ENCODE peak calls at places on chromosomes 6 and 20, in nine cellular contexts. P is heart left ventricle, L is psoas muscle, Q is HCT116, F is left lung, O is IMR-90, V is body of pancreas, Y is upper lobe of right lung, X is aorta. R is an unnamed sample.

GRCh38 chr6:43708857-43709653 is 21.5 kb upstream of the MRPS18A start:
- ATAC-seq in Y (peak; percentile 86), F (peak; percentile 85), O (peak; percentile 63), P (peak; percentile 79), L (peak; percentile 63), Q (no peak), V (no peak), X (peak; percentile 27), R (peak; percentile 80)

GRCh38 chr20:64184795-64185194 is 20.5 kb downstream of the MYT1 start:
- ATAC-seq in V (no peak), O (no peak), F (no peak), L (no peak), Q (no peak), Y (no peak), P (no peak), X (no peak), R (no peak)

GRCh38 chr6:7991536-7991935 is 72.7 kb downstream of the BLOC1S5 start:
- ATAC-seq in F (no peak), V (no peak), P (no peak), Y (no peak), X (no peak), O (no peak), L (no peak), Q (peak; percentile 42), R (no peak)

GRCh38 chr6:38262041-38262440 is 377.7 kb downstream of the BTBD9 start:
- ATAC-seq in L (peak; percentile 93), P (peak; percentile 95), Q (peak; percentile 47), F (peak; percentile 77), O (peak; percentile 93), V (no peak), X (no peak), Y (peak; percentile 37), R (no peak)

GRCh38 chr20:9172908-9173307 is 104.0 kb downstream of the PLCB4 start:
- ATAC-seq in Y (no peak), L (no peak), Q (no peak), X (no peak), O (no peak), P (peak; percentile 64), F (no peak), V (no peak), R (no peak)

GRCh38 chr6:151260191-151260590 is 20.4 kb downstream of the AKAP12 start:
- ATAC-seq in Q (peak; percentile 19), V (no peak), Y (no peak), L (no peak), F (no peak), O (no peak), X (peak; percentile 30), P (no peak), R (no peak)

GRCh38 chr6:89695667-89696066 is 57.1 kb upstream of the LYRM2 start:
- ATAC-seq in Q (no peak), L (no peak), P (no peak), F (no peak), O (no peak), V (no peak), Y (no peak), X (no peak), R (no peak)

GRCh38 chr20:10557685-10558084 is 116.1 kb downstream of the JAG1 start:
- ATAC-seq in Q (no peak), L (no peak), V (no peak), Y (no peak), F (no peak), P (no peak), X (peak; percentile 61), O (no peak), R (no peak)

GRCh38 chr6:110687326-110687725 is 127.9 kb downstream of the CDK19 start:
- ATAC-seq in Y (no peak), L (no peak), X (no peak), F (no peak), V (no peak), P (no peak), O (no peak), Q (no peak), R (no peak)

GRCh38 chr6:149246691-149247384 is 70.7 kb upstream of the TAB2 start:
- ATAC-seq in Q (no peak), X (peak; percentile 48), V (no peak), O (no peak), F (peak; percentile 64), Y (peak; percentile 83), L (no peak), P (peak; percentile 57), R (no peak)

GRCh38 chr6:132005177-132005576 is 54.0 kb upstream of the CCN2 start:
- ATAC-seq in X (no peak), O (no peak), P (no peak), Q (no peak), F (no peak), V (no peak), L (no peak), Y (no peak), R (peak; percentile 7)

GRCh38 chr6:31114970-31115849 is 610 bp downstream of the PSORS1C1 start:
- ATAC-seq in F (peak; percentile 68), Y (peak; percentile 65), X (no peak), P (no peak), O (peak; percentile 16), L (no peak), Q (peak; percentile 74), V (no peak), R (no peak)

GRCh38 chr6:142627474-142627873 is 317.5 kb downstream of the HIVEP2 start:
- ATAC-seq in O (no peak), V (no peak), F (no peak), L (no peak), Y (no peak), P (no peak), Q (no peak), X (no peak), R (no peak)

GRCh38 chr20:47318596-47319516 is 37.6 kb downstream of the ZMYND8 start:
- ATAC-seq in P (peak; percentile 81), X (peak; percentile 70), O (peak; percentile 33), L (peak; percentile 54), V (peak; percentile 55), Y (peak; percentile 82), F (peak; percentile 75), Q (peak; percentile 44), R (peak; percentile 78)

GRCh38 chr6:20652691-20653479 is 118.6 kb downstream of the CDKAL1 start:
- ATAC-seq in X (no peak), F (no peak), Y (no peak), Q (peak; percentile 52), O (peak; percentile 46), L (no peak), V (no peak), P (no peak), R (no peak)

DNA sequence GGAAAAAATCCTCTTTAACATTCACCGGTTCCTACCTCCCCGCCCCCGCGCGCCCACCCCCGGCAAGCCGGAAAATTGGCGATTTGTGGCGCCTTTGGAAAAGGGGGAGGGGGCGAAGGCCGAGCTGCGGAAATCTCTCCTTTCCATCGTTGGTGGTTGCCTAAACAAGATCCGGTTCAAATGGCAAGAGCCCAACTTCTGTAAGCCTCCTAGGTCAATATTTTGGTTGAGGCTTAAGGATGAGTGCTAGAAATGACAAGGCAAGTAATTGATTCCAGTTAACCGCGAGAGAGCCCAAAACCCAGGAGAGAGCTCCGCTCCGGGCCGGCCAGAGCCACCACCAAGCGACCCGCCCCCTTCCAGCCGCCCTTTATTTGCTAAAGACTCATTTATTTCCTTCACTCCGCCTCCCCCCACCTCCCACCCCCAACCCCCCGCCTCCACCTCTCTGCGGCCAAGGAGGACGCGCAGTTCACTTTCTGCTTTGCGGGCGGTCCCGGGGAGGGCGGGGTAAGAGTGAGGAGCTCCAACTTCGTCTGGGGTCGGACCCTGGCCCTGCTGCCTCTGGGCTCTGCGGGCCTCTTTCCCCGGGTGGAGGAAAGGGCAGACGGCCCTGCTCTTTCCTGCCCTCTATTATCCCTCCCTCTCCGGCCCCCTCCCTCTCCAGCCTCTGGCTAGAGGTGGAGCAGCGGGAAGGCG is 838 bp upstream of the NKX2-2 start:
- ATAC-seq in Y (no peak), V (no peak), F (no peak), X (no peak), Q (no peak), P (no peak), L (no peak), O (no peak), R (no peak)
- H3K4me3 ChIP-seq in Y (no peak overlapping the region), V (no peak overlapping the region), F (no peak overlapping the region), X (no peak overlapping the region), Q (no peak overlapping the region), P (no peak overlapping the region), L (peak overlapping the region; percentile 21), O (no peak overlapping the region), R (no peak overlapping the region)

GRCh38 chr6:42066156-42066555 is 15.8 kb downstream of the TAF8 start:
- ATAC-seq in P (no peak), O (no peak), X (no peak), F (no peak), L (no peak), Y (no peak), Q (no peak), V (no peak), R (no peak)
- H3K4me1 ChIP-seq in P (no peaks in the 10 kb centered on the region), O (no peaks in the 10 kb centered on the region), X (no peaks in the 10 kb centered on the region), F (no peaks in the 10 kb centered on the region), L (no peaks in the 10 kb centered on the region), Y (no peaks in the 10 kb centered on the region), Q (no peaks in the 10 kb centered on the region), V (no peaks in the 10 kb centered on the region), R (no peaks in the 10 kb centered on the region)

DNA sequence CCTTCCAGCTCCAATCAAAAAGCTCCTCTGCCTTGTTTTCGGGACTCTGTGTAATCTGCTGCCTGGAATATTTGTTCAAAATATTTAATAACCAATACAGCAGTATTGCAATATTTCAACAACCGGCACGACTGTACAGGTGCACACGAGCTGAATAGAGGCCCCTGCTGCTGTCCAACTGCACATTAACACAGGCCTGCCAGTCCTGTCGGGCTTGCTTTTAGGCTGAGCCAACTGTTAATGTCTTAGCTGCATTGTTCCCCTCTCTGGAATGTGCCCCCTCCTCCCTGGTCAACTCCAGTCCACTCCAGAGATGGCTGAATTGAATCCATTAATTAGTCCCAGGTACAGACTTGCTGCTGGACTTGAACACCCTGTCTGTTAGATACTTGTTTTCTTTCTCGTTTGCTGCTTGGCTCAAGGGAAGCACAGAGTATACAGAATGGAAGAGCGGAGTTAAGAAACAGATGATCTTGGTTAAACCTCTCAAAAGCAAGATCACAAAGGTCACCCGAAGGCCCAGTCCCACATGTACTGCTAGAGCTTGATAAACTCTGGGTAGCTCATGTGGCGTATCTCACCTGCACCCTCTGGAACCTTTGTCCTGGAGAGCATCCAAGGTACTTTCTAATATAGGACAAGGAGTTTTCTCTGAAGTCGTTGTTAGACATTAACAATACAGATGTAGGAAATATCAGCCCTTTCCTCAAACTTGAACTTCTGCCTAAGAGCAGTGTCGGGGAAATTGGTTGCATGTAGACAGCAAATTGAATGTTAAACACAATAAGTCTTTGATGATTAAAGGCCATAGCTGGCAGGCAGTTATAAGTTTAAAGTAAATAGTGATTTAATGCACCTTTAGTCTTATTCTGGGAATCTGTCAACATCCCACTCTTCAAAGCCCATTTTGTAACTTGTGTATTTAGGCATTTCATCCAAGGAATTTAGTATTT is 31.9 kb downstream of the SHLD1 start:
- ATAC-seq in O (no peak), P (peak; percentile 80), Y (peak; percentile 80), V (peak; percentile 54), F (peak; percentile 65), X (no peak), L (no peak), Q (no peak), R (no peak)
- H3K27ac ChIP-seq in O (no peak overlapping the region), P (no peak overlapping the region), Y (peak overlapping the region; percentile 30), V (peak overlapping the region; percentile 67), F (peak overlapping the region; percentile 39), X (no peak overlapping the region), L (no peak overlapping the region), Q (no peak overlapping the region), R (peak overlapping the region; percentile 26)

DNA sequence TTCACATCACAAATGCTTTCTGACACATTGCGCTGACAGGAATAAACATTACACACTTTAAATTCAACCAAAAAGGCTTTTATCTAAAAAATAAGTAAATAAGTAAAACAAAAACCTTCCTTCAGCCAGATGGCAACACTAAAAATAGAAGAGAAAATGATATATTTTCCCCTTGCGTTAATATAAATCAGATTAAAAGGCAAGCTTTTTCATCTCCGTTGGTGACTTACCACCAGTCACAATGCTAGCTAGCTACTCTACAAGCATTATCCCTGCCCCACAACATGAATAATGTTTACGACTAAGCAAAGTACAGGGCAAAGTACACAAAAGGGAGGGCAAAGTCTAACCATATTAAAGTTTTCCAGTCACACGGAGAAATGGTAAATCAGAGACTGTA is 120.5 kb downstream of the MAP7 start:
- ATAC-seq in V (peak; percentile 54), L (no peak), Y (no peak), P (no peak), Q (no peak), X (no peak), F (no peak), O (no peak), R (no peak)
- H3K4me3 ChIP-seq in V (no peak overlapping the region), L (no peak overlapping the region), Y (no peak overlapping the region), P (no peak overlapping the region), Q (no peak overlapping the region), X (no peak overlapping the region), F (no peak overlapping the region), O (no peak overlapping the region), R (no peak overlapping the region)

R was measured in gastroesophageal sphincter.